ENCODE peak calls at places on chromosome 19, in nine cellular contexts. I, K, C, E, P, X, S, L and R are unnamed samples.

GRCh38 chr19:54335164-54335563 is 3.8 kb downstream of the LILRA4 start:
- DNase-seq in E (peak; percentile 13), S (no peak), I (no peak), L (no peak), P (no peak), K (no peak), X (peak; percentile 54), C (no peak), R (no peak)

GRCh38 chr19:3617463-3617862 is 9.1 kb downstream of the CACTIN start:
- DNase-seq in P (peak; percentile 29), S (no peak), K (no peak), I (no peak), X (no peak), L (no peak), E (no peak), C (peak; percentile 47), R (no peak)

GRCh38 chr19:46033401-46033800 is 7.4 kb downstream of the IGFL4 start:
- DNase-seq in P (no peak), C (no peak), I (no peak), X (peak; percentile 72), E (no peak), L (no peak), K (no peak), S (no peak), R (no peak)

GRCh38 chr19:46428278-46429141 is at the start of gene PNMA8C:
- DNase-seq in I (peak; percentile 72), C (peak; percentile 85), S (no peak), E (peak; percentile 82), P (peak; percentile 80), K (peak; percentile 87), L (no peak), X (no peak), R (peak; percentile 92)

GRCh38 chr19:17706750-17707181 is 12.5 kb upstream of the MAP1S start:
- DNase-seq in K (no peak), L (no peak), E (no peak), I (peak; percentile 26), C (no peak), S (no peak), X (no peak), P (no peak), R (no peak)

GRCh38 chr19:45125975-45126493 is 33.1 kb downstream of the PPP1R37 start:
- DNase-seq in S (peak; percentile 8), X (peak; percentile 91), P (peak; percentile 48), K (peak; percentile 74), L (peak; percentile 72), I (peak; percentile 75), E (peak; percentile 82), C (peak; percentile 68), R (no peak)

GRCh38 chr19:29687897-29688728 is 22.9 kb downstream of the PLEKHF1 start:
- DNase-seq in I (no peak), E (no peak), X (no peak), C (no peak), P (no peak), S (no peak), L (peak; percentile 31), K (no peak), R (no peak)

GRCh38 chr19:52957591-52957990 is 5.1 kb downstream of the ZNF816 start:
- DNase-seq in C (no peak), P (no peak), K (no peak), X (peak; percentile 8), S (no peak), E (no peak), L (no peak), I (no peak), R (no peak)

DNA sequence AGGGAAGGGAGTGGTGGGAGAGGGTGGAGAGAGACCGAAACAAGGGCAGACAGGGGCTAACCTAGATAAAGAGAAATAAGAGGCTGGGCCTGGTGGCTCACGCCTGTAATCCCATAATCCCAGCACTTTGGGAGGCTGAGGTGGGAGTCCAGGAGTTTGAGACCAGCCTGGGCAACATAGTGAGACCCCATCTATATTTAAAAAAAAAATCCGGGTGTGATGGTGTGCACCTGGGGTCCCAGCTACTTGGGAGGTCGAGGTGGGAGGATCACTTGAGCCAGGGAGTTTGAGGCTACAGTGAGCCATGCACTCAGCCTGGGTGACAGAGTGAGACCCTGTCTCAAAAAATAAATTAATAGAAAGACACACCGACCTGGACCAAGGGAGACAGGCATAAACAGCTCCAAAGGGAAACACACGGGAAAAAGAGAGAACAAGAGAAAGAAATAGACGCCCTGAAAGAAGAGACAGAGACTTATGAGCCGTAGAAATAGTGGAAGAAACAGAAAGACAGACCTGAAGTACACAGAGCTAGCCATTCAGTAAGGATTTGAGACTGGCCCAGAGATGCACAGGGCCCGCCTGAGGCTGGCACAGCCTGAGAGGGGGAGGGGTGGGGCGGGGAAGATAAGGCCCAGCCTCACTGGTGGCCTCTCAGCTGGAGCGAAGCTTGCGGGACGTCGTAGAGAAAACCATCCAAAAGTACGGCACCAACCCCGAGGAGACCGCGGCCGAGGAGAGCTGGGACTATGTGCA is 2.2 kb downstream of the CD37 start:
- DNase-seq in I (no peak), C (no peak), K (no peak), X (no peak), L (no peak), S (no peak), P (no peak), E (no peak), R (no peak)
- H3K4me3 ChIP-seq in I (no peak overlapping the region), C (no peak overlapping the region), K (peak overlapping the region; percentile 76), X (no peak overlapping the region), L (no peak overlapping the region), S (no peak overlapping the region), P (no peak overlapping the region), E (no peak overlapping the region), R (no peak overlapping the region)

GRCh38 chr19:8321067-8321759 is at the start of the genes NDUFA7 and RPS28:
- DNase-seq in K (peak; percentile 98), C (peak; percentile 97), L (peak; percentile 99), P (peak; percentile 98), X (peak; percentile 100), E (peak; percentile 98), I (peak; percentile 98), S (peak; percentile 94), R (peak; percentile 99)
- TF ChIP-seq CTCF in K (peak; percentile 27), C (peak; percentile 45), L (peak; percentile 38), P (peak; percentile 49), X (peak; percentile 7), E (peak; percentile 40), I (peak; percentile 11), S (peak; percentile 14), R (peak; percentile 39)

GRCh38 chr19:948842-949496 is 23.1 kb downstream of the ARID3A start:
- DNase-seq in I (no peak), S (no peak), X (no peak), E (no peak), K (no peak), P (no peak), L (no peak), C (no peak), R (peak; percentile 75)

GRCh38 chr19:945401-946252 is 19.8 kb downstream of the ARID3A start:
- DNase-seq in C (no peak), P (no peak), I (no peak), K (no peak), S (no peak), X (no peak), E (no peak), L (no peak), R (peak; percentile 76)

GRCh38 chr19:947707-948533 is 22.1 kb downstream of the ARID3A start:
- DNase-seq in E (peak; percentile 82), P (peak; percentile 59), C (peak; percentile 60), I (no peak), S (no peak), L (no peak), K (peak; percentile 88), X (peak; percentile 93), R (peak; percentile 89)

GRCh38 chr19:944663-945241 is 18.9 kb downstream of the ARID3A start:
- DNase-seq in C (no peak), L (no peak), P (no peak), E (no peak), X (no peak), K (no peak), I (no peak), S (no peak), R (peak; percentile 74)

DNA sequence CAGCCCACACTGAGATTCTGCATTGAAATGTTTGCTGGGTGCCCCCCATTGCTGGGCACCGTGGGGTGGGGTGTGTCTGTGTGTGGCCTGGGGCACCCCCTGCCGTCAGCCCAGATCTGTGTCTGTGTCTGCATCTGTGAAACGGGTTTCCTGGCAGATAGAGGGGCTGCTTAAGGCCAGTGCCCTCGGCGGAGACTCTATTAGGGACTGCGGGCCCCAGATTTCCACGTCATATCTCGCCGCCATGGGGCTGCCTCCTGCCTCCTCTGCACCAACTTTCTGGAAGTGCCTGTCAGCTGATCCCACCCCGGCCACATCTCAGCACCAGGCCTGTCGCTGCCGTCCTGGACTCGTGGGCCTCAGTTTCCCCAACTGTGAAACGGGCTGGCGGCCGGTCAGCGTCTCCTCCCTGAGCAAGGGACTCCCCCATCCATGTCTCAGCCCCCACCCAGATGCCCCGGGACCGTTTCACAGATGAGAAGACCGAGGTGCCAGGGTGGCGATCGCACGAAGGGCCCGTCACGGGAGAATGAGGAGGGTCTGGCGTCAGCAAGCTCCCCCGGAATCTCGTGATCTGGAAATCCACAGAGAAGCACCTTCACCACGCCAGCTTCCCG is 21.4 kb downstream of the ARID3A start:
- DNase-seq in C (no peak), E (no peak), S (no peak), L (no peak), K (no peak), P (no peak), I (no peak), X (no peak), R (peak; percentile 76)
- H3K4me3 ChIP-seq in C (no peak overlapping the region), E (no peak overlapping the region), S (no peak overlapping the region), L (no peak overlapping the region), K (no peak overlapping the region), P (no peak overlapping the region), I (no peak overlapping the region), X (no peak overlapping the region), R (no peak overlapping the region)

GRCh38 chr19:15894359-15894758 is 3.5 kb downstream of the CYP4F2 start:
- DNase-seq in K (no peak), C (no peak), P (no peak), S (no peak), E (no peak), X (no peak), I (no peak), L (no peak), R (no peak)

GRCh38 chr19:15900504-15900903 is 2.6 kb upstream of the CYP4F2 start:
- DNase-seq in L (no peak), K (no peak), S (no peak), I (no peak), P (no peak), E (no peak), C (no peak), X (no peak), R (no peak)

GRCh38 chr19:15895876-15896430 is 1.9 kb downstream of the CYP4F2 start:
- DNase-seq in X (no peak), L (no peak), I (no peak), K (no peak), E (no peak), C (no peak), S (no peak), P (no peak), R (no peak)

GRCh38 chr19:15897738-15898276 is at the start of gene CYP4F2:
- DNase-seq in L (no peak), I (no peak), K (no peak), C (peak; percentile 89), S (no peak), E (no peak), X (no peak), P (no peak), R (no peak)

DNA sequence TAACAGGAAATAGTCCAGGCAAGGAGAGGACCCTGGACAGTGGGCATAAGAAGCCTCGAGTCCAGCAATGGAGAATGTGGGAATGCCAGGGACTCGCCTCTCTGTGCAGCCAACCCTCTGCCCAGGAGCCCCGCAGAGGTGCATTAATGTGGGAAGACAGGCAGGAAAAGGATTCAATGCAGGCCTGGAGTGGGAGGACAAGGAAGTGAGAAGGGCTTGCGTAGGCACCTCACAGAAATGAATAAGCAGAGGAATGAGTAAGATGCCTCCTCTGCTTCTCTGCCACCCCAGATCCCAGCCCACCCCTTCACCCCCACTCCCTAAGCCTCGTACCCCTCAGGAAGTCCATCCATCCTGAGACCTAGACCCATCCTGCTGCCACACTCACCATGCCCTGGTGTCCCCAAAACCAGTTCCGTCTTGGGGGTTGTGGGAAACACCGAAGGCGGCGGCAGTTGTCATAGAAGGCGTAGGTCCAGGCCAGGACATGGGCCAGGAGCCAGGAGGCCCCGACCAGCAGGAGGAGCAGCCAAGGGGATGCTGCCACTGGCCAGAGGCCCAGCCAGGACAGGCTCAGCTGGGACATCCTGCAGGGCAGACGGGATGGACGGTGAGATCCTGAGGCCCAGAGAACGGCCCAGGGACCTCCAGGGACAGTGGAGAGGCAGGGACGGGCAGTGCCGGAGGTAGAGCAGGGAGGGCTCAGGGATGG is 692 bp downstream of the CYP4F2 start:
- DNase-seq in L (no peak), K (no peak), S (no peak), P (no peak), C (peak; percentile 45), X (no peak), I (no peak), E (no peak), R (peak; percentile 48)
- TF ChIP-seq CTCF in L (no peak), K (no peak), S (no peak), P (no peak), C (no peak), X (no peak), I (no peak), E (no peak), R (no peak)